ENCODE peak calls at places on chromosomes 2 and 18, in nine cellular contexts. Z is ovary, V is uterus, D is esophagus muscularis mucosa, U is stomach, R is lower leg skin, I is esophagus squamous epithelium, Y is body of pancreas, G is breast epithelium. H is an unnamed sample.

GRCh38 chr2:216775043-216775453 is 79.7 kb upstream of the IGFBP5 start:
- DNase-seq in U (no peak), V (peak), I (no peak), G (no peak), D (no peak), R (no peak), Y (peak), Z (peak), H (no peak)

GRCh38 chr2:40187054-40187453 is 264.8 kb downstream of the SLC8A1 start:
- DNase-seq in G (no peak), U (no peak), D (no peak), Y (no peak), I (no peak), Z (no peak), R (no peak), V (no peak), H (no peak)

GRCh38 chr18:45505497-45506206 is 109.6 kb upstream of the SLC14A2 start:
- DNase-seq in Z (no peak), R (no peak), U (no peak), D (no peak), V (no peak), I (no peak), Y (no peak), G (no peak), H (no peak)

GRCh38 chr18:76827205-76827885 is 5.0 kb downstream of the ZNF236 start:
- DNase-seq in I (no peak), G (no peak), R (no peak), Z (no peak), U (no peak), V (no peak), D (no peak), Y (no peak), H (no peak)

GRCh38 chr2:143254108-143254507 is 124.9 kb downstream of the ARHGAP15 start:
- DNase-seq in R (no peak), D (no peak), V (no peak), U (no peak), I (no peak), Y (no peak), Z (no peak), G (no peak), H (no peak)

GRCh38 chr18:2979871-2980606 is 32.9 kb downstream of the LPIN2 start:
- DNase-seq in D (no peak), Z (no peak), G (no peak), V (no peak), Y (no peak), I (no peak), U (no peak), R (no peak), H (no peak)

GRCh38 chr2:65392609-65393008 is 39.8 kb downstream of the SPRED2 start:
- DNase-seq in R (no peak), U (no peak), Y (no peak), G (no peak), I (no peak), D (no peak), V (no peak), Z (no peak), H (no peak)

GRCh38 chr2:158795110-158795924 is at the start of gene DAPL1:
- DNase-seq in D (peak), V (no peak), G (no peak), Y (peak), R (no peak), Z (no peak), I (no peak), U (peak), H (no peak)

GRCh38 chr2:219475278-219475677 is 23.4 kb upstream of the GMPPA start:
- DNase-seq in Z (peak), I (no peak), G (no peak), U (no peak), Y (no peak), D (no peak), V (no peak), R (no peak), H (no peak)

GRCh38 chr2:37544617-37545031 is 126.8 kb downstream of the CDC42EP3 start:
- DNase-seq in Z (no peak), I (no peak), Y (no peak), G (no peak), U (no peak), R (no peak), V (no peak), D (no peak), H (no peak)

GRCh38 chr2:60331106-60331809 is 222.2 kb downstream of the BCL11A start:
- DNase-seq in G (no peak), V (no peak), U (no peak), I (no peak), R (no peak), Z (no peak), Y (no peak), D (peak), H (no peak)

GRCh38 chr2:9018534-9018933 is 15.1 kb upstream of the MBOAT2 start:
- DNase-seq in U (no peak), D (no peak), R (no peak), Z (no peak), G (no peak), V (no peak), Y (no peak), I (no peak), H (no peak)

GRCh38 chr2:120567128-120567527 is 168.5 kb upstream of the GLI2 start:
- DNase-seq in R (no peak), V (no peak), U (peak), G (no peak), Y (peak), Z (no peak), D (no peak), I (no peak), H (no peak)

GRCh38 chr2:113796592-113797180 is 40.2 kb upstream of the SLC35F5 start:
- DNase-seq in D (no peak), Y (no peak), R (no peak), V (no peak), I (no peak), U (no peak), Z (no peak), G (no peak), H (no peak)

GRCh38 chr2:215950009-215950408 is 63.3 kb downstream of the MREG start:
- DNase-seq in V (no peak), I (no peak), Y (no peak), D (no peak), Z (no peak), U (no peak), R (no peak), G (no peak), H (no peak)

GRCh38 chr2:45074713-45075112 is 65.5 kb upstream of the SIX2 start:
- DNase-seq in G (no peak), D (no peak), U (no peak), R (peak), V (no peak), Z (no peak), Y (no peak), I (no peak), H (no peak)

GRCh38 chr2:127197475-127198385 is 22.4 kb downstream of the CYP27C1 start:
- DNase-seq in D (peak), Z (peak), G (no peak), Y (peak), V (peak), R (no peak), I (no peak), U (peak), H (peak)

GRCh38 chr2:220789961-220790360 is 782.1 kb downstream of the EPHA4 start:
- DNase-seq in G (no peak), Y (no peak), D (no peak), V (no peak), I (no peak), U (no peak), R (no peak), Z (no peak), H (no peak)

GRCh38 chr2:233129351-233129978 is 69.3 kb downstream of the INPP5D start:
- DNase-seq in G (no peak), R (no peak), Z (no peak), U (no peak), V (no peak), I (no peak), D (no peak), Y (no peak), H (no peak)

GRCh38 chr2:8514748-8515389 is 167.0 kb upstream of the ID2 start:
- DNase-seq in U (no peak), V (no peak), D (no peak), Y (no peak), Z (no peak), I (no peak), R (no peak), G (no peak), H (no peak)

GRCh38 chr2:15584316-15584715 is 7.4 kb upstream of the DDX1 start:
- DNase-seq in D (no peak), Z (no peak), G (no peak), R (no peak), Y (no peak), U (no peak), I (no peak), V (no peak), H (no peak)

GRCh38 chr2:189217546-189217945 is 38.0 kb upstream of the COL5A2 start:
- DNase-seq in R (no peak), G (no peak), Z (no peak), V (no peak), Y (no peak), D (no peak), U (no peak), I (no peak), H (no peak)

GRCh38 chr2:189848276-189848675 is 64.0 kb downstream of the PMS1 start:
- DNase-seq in Y (no peak), R (no peak), D (no peak), V (no peak), I (no peak), U (no peak), Z (no peak), G (no peak), H (no peak)

GRCh38 chr2:165682546-165682945 is 111.5 kb downstream of the GALNT3 start:
- DNase-seq in I (no peak), Y (no peak), D (no peak), V (no peak), U (no peak), Z (no peak), G (no peak), R (no peak), H (no peak)

GRCh38 chr2:240638517-240639160 is 13.4 kb downstream of the GPR35 start:
- DNase-seq in D (no peak), R (peak), Y (no peak), G (no peak), U (peak), Z (no peak), I (no peak), V (peak), H (no peak)

GRCh38 chr2:2324565-2325101 is 6.4 kb downstream of the MYT1L start:
- DNase-seq in V (no peak), I (no peak), Z (no peak), Y (peak), R (no peak), U (no peak), G (no peak), D (no peak), H (no peak)

GRCh38 chr2:177673602-177674595 is 281.3 kb downstream of the AGPS start:
- DNase-seq in U (no peak), Z (no peak), I (no peak), D (no peak), Y (no peak), G (no peak), R (no peak), V (no peak), H (no peak)

GRCh38 chr2:9954136-9954535 is 2.6 kb downstream of the GRHL1 start:
- DNase-seq in V (no peak), R (no peak), Z (no peak), D (peak), I (no peak), Y (no peak), G (no peak), U (no peak), H (no peak)

GRCh38 chr2:4258563-4258962 is 555.2 kb downstream of the DCDC2C start:
- DNase-seq in I (no peak), Z (no peak), R (no peak), D (no peak), G (no peak), V (no peak), Y (no peak), U (no peak), H (no peak)

GRCh38 chr2:37873229-37873628 is 51.9 kb upstream of the RMDN2 start:
- DNase-seq in D (no peak), V (no peak), G (no peak), Y (no peak), R (no peak), U (no peak), I (no peak), Z (no peak), H (no peak)

GRCh38 chr2:123791716-123792115 is 233.4 kb upstream of the CNTNAP5 start:
- DNase-seq in V (no peak), I (no peak), U (no peak), R (no peak), Z (no peak), G (no peak), D (no peak), Y (no peak), H (no peak)

GRCh38 chr18:74294526-74294925 is 2.8 kb upstream of the CYB5A start:
- DNase-seq in U (no peak), R (no peak), Y (no peak), I (no peak), G (no peak), V (peak), D (peak), Z (no peak), H (no peak)

GRCh38 chr18:61169386-61169785 is 163.8 kb upstream of the CDH20 start:
- DNase-seq in D (no peak), Y (no peak), V (no peak), R (no peak), U (no peak), I (no peak), G (no peak), Z (no peak), H (no peak)

GRCh38 chr2:201275991-201276390 is 15.7 kb downstream of the CASP8 start:
- DNase-seq in I (no peak), G (no peak), D (no peak), Y (no peak), U (no peak), Z (no peak), V (no peak), R (no peak), H (no peak)
- TF ChIP-seq CTCF in I (no peak), G (no peak), D (no peak), Y (no peak), U (no peak), Z (no peak), V (no peak), R (no peak), H (no peak)

GRCh38 chr2:169822785-169823392 is 1.8 kb downstream of the METTL5 start:
- DNase-seq in R (no peak), Z (no peak), V (no peak), I (no peak), U (no peak), Y (no peak), D (no peak), G (no peak), H (no peak)

GRCh38 chr2:169827272-169828140 is at the start of gene UBR3:
- DNase-seq in D (peak), V (peak), Y (peak), I (peak), Z (peak), R (peak), G (peak), U (peak), H (peak)

GRCh38 chr2:169822036-169822435 is 2.7 kb downstream of the METTL5 start:
- DNase-seq in D (no peak), Y (no peak), U (no peak), I (no peak), G (no peak), Z (no peak), V (no peak), R (no peak), H (no peak)

GRCh38 chr2:169823996-169824372 is 721 bp downstream of the METTL5 start:
- DNase-seq in R (no peak), V (no peak), G (no peak), I (no peak), Y (no peak), U (no peak), D (no peak), Z (no peak), H (no peak)

DNA sequence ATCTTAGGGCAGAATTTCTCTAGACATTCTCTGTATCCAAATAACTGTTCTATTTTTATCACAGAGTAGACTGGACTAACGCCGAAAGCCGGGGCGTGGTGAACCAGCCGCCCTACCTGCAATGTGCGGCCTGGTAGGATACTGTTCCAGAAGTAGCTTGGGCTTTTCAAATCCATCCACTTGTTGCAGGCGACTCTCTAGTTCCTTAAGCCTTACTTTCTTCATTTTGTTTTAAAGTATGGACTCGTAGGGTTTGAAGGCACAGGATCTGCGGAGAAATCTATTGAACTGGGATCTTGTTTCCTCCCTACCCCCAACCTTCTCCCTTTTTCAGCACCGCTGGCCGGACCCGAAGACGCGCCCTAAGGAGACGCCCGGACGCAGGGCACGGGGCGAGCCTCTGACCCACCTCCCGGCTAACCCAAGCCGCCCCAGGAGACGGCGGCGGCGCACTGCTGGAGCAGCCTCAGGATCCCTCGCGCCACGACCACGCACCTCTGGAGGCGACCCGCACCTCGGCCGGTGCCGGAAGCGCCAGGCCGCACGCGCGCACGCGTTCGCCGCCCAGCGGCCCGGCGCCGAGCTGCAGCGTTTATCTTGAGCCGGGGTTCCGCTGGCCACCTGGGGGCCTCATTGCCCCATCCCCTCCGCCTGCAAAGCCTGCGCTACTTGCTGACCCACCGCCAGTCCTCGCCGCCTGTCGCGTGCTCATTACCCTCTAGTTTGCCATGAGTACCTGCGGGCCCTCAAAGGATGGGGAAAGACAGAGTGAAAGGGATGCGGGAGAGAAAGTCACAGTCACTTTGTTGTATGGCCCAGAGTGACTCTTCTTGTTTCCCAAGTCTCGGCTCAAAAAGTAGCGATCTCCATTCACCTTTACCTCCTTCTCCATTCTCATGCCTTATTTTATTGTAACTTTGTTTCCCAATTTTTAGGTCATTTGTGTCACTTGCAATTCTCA is at the start of gene METTL5:
- DNase-seq in I (no peak), Z (peak), V (peak), R (peak), G (peak), D (peak), Y (peak), U (peak), H (peak)
- TF ChIP-seq POLR2A in I (peak), Z (peak), V (peak), R (no peak), G (no peak), D (peak), Y (peak), U (no peak), H (peak)

DNA sequence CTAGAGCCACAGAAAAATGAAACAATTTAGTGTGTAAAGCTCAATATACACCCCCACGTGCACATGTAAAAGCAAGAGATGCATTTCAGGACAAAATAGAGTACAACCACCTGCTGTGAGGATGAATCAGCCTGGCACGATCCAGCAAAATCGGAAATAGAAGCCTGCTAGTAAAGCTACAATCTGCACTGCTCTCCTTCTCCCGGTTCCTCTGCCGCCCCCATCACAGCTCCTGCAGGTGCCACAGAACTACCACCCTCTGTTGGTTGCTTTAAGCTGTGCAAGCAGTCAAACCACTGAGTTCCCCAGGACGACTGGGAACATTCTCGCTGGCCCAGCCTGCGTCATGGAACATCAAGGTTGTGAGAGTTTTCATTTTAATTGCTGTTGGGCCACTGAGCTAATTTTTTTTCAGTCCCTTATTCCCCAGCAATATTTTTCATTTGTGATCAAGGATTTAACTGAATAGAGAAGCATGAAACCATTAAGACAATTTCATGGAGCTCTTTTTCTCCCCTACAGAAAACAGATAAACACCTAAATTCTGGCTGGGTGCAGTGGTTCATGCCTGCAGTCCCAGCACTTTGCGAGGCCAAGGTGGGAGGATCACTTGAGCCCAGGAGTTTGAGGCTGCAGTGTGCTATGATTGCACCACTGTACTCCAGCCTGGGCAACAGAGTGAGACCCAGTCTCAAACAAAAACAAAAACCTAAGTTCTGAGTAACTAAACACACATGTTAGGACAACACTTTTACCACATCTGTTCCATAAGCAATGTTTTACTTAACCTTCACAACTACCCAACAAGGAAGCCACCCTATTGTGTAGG is 47.6 kb upstream of the MAPRE3 start:
- DNase-seq in Y (peak), R (peak), D (no peak), Z (peak), I (no peak), V (peak), G (no peak), U (peak), H (no peak)
- TF ChIP-seq CTCF in Y (peak), R (no peak), D (peak), Z (no peak), I (peak), V (peak), G (no peak), U (no peak), H (peak)

DNA sequence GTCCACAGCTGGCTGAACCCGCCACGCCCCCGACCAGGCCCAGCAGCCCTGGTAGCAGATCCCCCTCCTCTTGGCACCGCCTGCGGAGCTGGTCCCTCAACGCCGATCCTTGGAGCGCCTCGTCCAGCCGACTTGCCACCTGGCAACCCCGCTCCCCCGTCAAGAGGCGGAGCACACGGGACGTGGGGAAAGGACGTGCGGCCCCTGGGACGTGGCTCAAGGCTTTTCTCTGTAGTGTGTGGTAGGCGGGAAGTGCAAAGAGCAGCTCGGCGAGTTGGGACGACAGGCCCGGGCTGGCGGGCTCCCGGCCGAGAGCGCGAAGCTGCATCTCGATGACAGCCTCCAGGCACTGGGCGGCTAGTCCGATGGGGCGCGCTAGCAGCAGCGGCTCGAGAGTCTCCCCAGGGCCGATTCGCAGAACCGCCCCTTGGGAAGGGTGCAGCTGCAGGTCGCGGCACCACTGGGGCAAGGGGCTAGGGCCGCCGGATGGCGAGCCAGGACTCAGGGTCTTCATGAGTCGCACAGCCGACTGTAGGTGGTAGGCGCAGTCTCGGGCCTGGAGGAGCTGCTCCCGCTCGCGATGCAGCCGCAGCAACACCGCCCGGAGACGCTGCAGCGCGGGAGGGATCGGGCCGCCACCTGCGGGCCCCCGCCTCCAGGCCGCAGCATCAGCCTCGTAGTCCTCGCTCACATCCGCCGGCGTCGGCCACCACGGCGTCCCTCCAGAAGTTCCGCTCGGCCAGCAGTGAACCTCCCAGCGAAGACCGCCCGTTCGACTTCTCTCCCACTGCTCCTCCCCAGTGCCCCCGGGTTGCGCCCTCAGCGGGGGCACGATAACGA is 617 bp downstream of the CCDC142 start:
- DNase-seq in U (no peak), V (no peak), I (no peak), D (no peak), Y (peak), G (no peak), Z (no peak), R (peak), H (peak)
- TF ChIP-seq POLR2A in U (no peak), V (no peak), I (no peak), D (no peak), Y (no peak), G (no peak), Z (no peak), R (no peak), H (no peak)

H was measured in upper lobe of left lung.